ENCODE peak calls at places on chromosomes 11 and 22, in nine cellular contexts. S is Peyer's patch, L is heart left ventricle, M is A549, T is adrenal gland, Y is body of pancreas, A is GM12891, V is stomach, D is sigmoid colon. U is an unnamed sample.

GRCh38 chr22:22986008-22986407 is 84.3 kb upstream of the GNAZ start:
- DNase-seq in S (no peak), L (no peak), M (no peak), T (no peak), Y (no peak), A (no peak), V (no peak), D (no peak), U (no peak)

GRCh38 chr22:22756109-22756508 is 111.7 kb downstream of the GGTLC2 start:
- DNase-seq in S (no peak), L (no peak), M (no peak), T (no peak), Y (no peak), A (no peak), V (no peak), D (no peak), U (no peak)

GRCh38 chr22:19110064-19110458 is 12.2 kb downstream of the DGCR2 start:
- DNase-seq in S (no peak), L (no peak), M (no peak), T (no peak), Y (no peak), A (no peak), V (no peak), D (no peak), U (peak)

GRCh38 chr22:42313804-42314581 is 43.5 kb upstream of the TCF20 start:
- DNase-seq in S (peak), L (no peak), M (peak), T (peak), Y (peak), A (peak), V (peak), D (peak), U (peak)

GRCh38 chr11:85835729-85836128 is 19.5 kb upstream of the CCDC83 start:
- DNase-seq in S (no peak), L (no peak), M (no peak), T (no peak), Y (no peak), A (no peak), V (no peak), D (no peak), U (no peak)

GRCh38 chr11:123590296-123590912 is 64.0 kb downstream of the SCN3B start:
- DNase-seq in S (peak), L (peak), M (peak), T (peak), Y (peak), A (no peak), V (peak), D (no peak), U (no peak)

GRCh38 chr22:40479126-40479800 is 108.9 kb downstream of the SGSM3 start:
- DNase-seq in S (no peak), L (no peak), M (no peak), T (no peak), Y (no peak), A (no peak), V (no peak), D (no peak), U (no peak)

GRCh38 chr11:11841121-11841604 is 609 bp upstream of the USP47 start:
- DNase-seq in S (no peak), L (peak), M (peak), T (no peak), Y (peak), A (no peak), V (peak), D (peak), U (peak)

GRCh38 chr11:111601979-111602864 is at the start of gene SIK2:
- DNase-seq in S (peak), L (peak), M (peak), T (peak), Y (peak), A (peak), V (peak), D (peak), U (peak)
- TF ChIP-seq POLR2A in S (peak), L (no peak), M (peak), T (peak), Y (peak), A (no peak), V (no peak), D (peak), U (peak)

DNA sequence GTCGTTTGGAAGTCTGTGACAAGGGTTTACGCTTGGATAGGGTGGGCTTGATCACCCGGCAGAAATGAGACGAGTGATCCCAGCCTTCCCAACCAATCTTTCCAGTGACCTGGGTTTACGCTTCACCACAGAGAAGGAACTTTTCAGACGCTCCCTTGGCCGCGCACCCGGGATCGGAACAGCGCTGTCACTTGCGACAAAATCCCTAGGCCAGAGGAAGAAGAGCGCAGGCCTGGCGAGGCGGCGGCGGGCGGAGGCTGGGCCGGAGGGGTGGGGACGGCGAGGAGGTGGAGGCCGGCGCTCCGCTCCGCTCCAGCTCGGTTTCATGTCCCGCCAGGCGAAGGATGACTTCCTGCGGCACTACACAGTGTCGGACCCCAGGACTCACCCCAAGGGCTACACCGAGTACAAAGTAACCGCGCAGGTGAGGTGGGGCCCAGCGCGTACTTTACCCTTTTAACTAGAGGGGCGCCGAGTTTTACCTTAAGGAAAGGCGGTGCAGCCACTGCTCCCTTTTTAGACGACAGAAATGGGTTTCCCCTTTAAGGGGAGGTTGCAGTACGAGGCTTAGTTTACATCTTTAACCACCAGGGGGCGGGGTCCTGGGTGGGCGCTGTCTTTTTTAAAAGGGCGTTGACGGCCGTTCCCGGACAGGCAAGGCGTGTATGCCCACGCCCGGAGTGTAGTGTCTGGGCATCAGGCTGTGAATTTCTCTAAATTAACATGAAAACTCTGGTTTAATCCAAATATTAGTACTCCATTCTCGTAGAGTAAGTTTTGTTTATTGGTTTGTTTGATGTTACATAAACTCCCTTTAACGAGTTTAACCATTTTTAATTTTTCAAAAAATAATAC is at the start of gene SNX15:
- DNase-seq in S (peak), L (peak), M (peak), T (peak), Y (peak), A (peak), V (peak), D (peak), U (peak)
- TF ChIP-seq POLR2A in S (peak), L (no peak), M (peak), T (peak), Y (peak), A (peak), V (peak), D (peak), U (peak)

GRCh38 chr11:27282806-27283205 is 80.2 kb downstream of the CCDC34 start:
- DNase-seq in S (no peak), L (no peak), M (peak), T (peak), Y (no peak), A (no peak), V (no peak), D (no peak), U (no peak)

GRCh38 chr11:27281740-27282139 is 81.3 kb downstream of the CCDC34 start:
- DNase-seq in S (no peak), L (no peak), M (peak), T (no peak), Y (no peak), A (no peak), V (no peak), D (no peak), U (no peak)

GRCh38 chr11:27280131-27280530 is 82.9 kb downstream of the CCDC34 start:
- DNase-seq in S (no peak), L (no peak), M (no peak), T (no peak), Y (no peak), A (no peak), V (no peak), D (no peak), U (no peak)

GRCh38 chr11:27281276-27281675 is 81.7 kb downstream of the CCDC34 start:
- DNase-seq in S (no peak), L (no peak), M (no peak), T (no peak), Y (no peak), A (no peak), V (no peak), D (no peak), U (no peak)

GRCh38 chr11:27282141-27282590 is 80.8 kb downstream of the CCDC34 start:
- DNase-seq in S (no peak), L (peak), M (peak), T (peak), Y (no peak), A (no peak), V (no peak), D (no peak), U (no peak)
- TF ChIP-seq POLR2A in S (no peak), L (no peak), M (no peak), T (no peak), Y (no peak), A (no peak), V (no peak), D (no peak), U (no peak)

GRCh38 chr11:3375552-3375951 is 3.4 kb downstream of the ZNF195 start:
- DNase-seq in S (no peak), L (no peak), M (no peak), T (no peak), Y (no peak), A (no peak), V (no peak), D (no peak), U (no peak)

GRCh38 chr11:3382613-3383275 is 3.8 kb upstream of the ZNF195 start:
- DNase-seq in S (no peak), L (no peak), M (no peak), T (no peak), Y (no peak), A (no peak), V (no peak), D (no peak), U (no peak)

GRCh38 chr11:3378426-3379423 is at the start of gene ZNF195:
- DNase-seq in S (peak), L (peak), M (peak), T (peak), Y (peak), A (peak), V (peak), D (peak), U (peak)

GRCh38 chr11:3381794-3382193 is 2.8 kb upstream of the ZNF195 start:
- DNase-seq in S (no peak), L (no peak), M (no peak), T (no peak), Y (no peak), A (no peak), V (no peak), D (no peak), U (no peak)

DNA sequence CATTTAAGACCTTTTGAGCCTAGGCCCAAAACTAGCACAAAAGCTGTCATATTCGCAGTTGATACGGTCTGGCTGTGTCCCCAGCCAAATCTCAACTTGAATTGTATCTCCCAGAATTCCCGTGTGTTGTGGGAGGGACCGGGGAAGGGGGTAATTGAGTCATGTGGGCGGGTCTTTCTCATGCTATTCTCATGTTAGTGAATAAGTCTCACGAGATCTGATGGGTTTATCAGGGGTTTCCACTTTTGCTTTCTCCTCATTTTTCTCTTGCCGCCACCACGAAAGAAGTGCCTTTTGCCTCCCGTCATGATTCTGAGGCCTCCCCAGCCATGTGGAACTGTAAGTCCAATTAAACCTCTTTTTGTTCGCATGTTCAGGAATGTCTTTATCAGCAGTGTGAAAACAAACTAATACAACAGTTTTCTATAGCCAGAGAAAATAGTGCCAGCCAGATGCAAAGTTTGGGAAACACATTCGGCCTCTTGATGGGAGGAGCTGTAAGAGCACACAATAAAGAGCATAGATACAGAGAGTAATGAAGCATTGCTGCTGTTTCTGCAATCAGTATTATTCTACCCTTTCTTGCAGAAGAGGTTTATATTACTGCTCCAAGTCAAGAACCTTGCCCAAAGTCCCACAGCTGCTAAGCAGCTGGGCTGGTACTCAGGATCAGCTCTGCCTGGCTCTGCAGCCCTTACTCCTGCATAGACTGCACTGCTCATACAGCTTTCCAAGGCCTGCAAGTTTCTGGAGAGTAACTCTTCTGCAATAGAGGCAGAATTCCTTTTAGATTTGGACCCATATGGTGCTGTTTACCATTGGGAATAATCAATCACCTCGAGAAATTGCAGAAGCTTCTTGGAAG is 2.0 kb upstream of the ZNF195 start:
- DNase-seq in S (no peak), L (no peak), M (no peak), T (no peak), Y (no peak), A (no peak), V (no peak), D (no peak), U (no peak)
- TF ChIP-seq POLR2A in S (no peak), L (no peak), M (no peak), T (no peak), Y (no peak), A (no peak), V (no peak), D (no peak), U (no peak)

GRCh38 chr11:58575377-58576020 is at the start of gene LPXN:
- DNase-seq in S (no peak), L (no peak), M (no peak), T (peak), Y (no peak), A (no peak), V (no peak), D (no peak), U (no peak)

GRCh38 chr11:58577441-58578135 is 1.3 kb upstream of the ZFP91 start:
- DNase-seq in S (no peak), L (peak), M (no peak), T (peak), Y (no peak), A (no peak), V (peak), D (peak), U (no peak)

GRCh38 chr11:58574851-58575250 is 805 bp downstream of the LPXN start:
- DNase-seq in S (no peak), L (no peak), M (no peak), T (no peak), Y (no peak), A (no peak), V (no peak), D (no peak), U (no peak)

GRCh38 chr11:58576792-58577440 is 1.3 kb upstream of the LPXN start:
- DNase-seq in S (no peak), L (no peak), M (peak), T (peak), Y (no peak), A (no peak), V (no peak), D (peak), U (peak)

DNA sequence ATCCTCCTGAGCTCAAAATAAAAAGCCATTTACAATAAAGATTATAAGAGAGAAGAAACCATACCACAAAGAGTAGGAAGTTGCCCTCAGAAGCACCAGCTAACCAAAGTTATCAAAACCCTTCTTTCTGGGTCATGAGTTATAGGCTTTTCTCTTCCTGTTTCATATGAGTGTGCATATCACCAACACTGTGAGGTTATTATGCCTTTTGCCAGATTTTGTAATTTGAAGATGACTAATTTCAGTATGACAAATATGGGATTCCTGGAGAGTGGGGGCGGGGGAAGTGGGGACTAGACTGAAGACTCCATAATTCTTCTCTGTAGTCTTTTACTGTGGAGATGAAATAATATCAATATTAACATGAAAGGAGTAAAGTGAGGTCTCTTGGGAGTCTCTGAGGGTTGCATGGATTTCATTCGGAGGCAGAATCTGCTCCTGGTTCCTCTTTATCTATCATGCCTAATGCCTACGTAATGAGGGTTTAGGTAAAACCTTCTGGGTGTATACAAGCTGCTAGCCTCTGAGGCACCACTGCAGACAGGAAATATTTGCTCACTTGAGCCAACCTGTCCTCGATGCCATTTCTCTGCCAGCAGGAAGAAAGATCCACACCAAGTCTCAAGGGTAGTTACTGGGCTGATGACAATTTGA is 2.1 kb downstream of the LPXN start:
- DNase-seq in S (no peak), L (peak), M (peak), T (peak), Y (peak), A (no peak), V (no peak), D (peak), U (no peak)
- TF ChIP-seq POLR2A in S (no peak), L (no peak), M (no peak), T (peak), Y (no peak), A (peak), V (no peak), D (no peak), U (no peak)

GRCh38 chr11:72235351-72236057 is 8.5 kb downstream of the PHOX2A start:
- DNase-seq in S (peak), L (no peak), M (no peak), T (no peak), Y (no peak), A (no peak), V (no peak), D (peak), U (no peak)
- TF ChIP-seq POLR2A in S (no peak), L (no peak), M (no peak), T (no peak), Y (no peak), A (no peak), V (no peak), D (no peak), U (no peak)

DNA sequence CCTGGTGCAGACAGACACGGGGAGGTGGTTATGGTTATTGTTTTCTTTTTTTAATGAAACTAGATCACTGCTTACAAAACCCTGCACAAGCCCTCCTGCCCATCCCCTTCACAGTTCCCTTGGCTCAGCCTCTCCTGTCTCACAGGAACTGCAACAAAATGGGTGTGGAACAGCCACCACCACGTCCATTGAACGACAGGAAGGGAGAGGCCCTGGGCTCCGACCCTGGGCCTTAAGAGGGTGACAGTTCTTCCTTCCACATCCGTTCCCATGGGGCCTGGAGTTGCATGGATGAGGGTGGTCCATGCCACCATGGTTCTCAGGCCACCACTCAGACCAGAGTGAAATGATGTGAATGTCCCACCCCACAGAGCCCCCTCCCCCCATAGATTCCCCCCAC is 15.7 kb downstream of the PRPF19 start:
- DNase-seq in S (no peak), L (no peak), M (no peak), T (no peak), Y (no peak), A (no peak), V (no peak), D (no peak), U (no peak)
- TF ChIP-seq POLR2A in S (no peak), L (no peak), M (no peak), T (no peak), Y (no peak), A (no peak), V (no peak), D (no peak), U (no peak)

GRCh38 chr11:119491753-119492455 is 68.9 kb upstream of the THY1 start:
- DNase-seq in S (no peak), L (no peak), M (no peak), T (no peak), Y (no peak), A (no peak), V (no peak), D (no peak), U (no peak)
- TF ChIP-seq POLR2A in S (no peak), L (no peak), M (no peak), T (no peak), Y (no peak), A (no peak), V (no peak), D (no peak), U (no peak)

DNA sequence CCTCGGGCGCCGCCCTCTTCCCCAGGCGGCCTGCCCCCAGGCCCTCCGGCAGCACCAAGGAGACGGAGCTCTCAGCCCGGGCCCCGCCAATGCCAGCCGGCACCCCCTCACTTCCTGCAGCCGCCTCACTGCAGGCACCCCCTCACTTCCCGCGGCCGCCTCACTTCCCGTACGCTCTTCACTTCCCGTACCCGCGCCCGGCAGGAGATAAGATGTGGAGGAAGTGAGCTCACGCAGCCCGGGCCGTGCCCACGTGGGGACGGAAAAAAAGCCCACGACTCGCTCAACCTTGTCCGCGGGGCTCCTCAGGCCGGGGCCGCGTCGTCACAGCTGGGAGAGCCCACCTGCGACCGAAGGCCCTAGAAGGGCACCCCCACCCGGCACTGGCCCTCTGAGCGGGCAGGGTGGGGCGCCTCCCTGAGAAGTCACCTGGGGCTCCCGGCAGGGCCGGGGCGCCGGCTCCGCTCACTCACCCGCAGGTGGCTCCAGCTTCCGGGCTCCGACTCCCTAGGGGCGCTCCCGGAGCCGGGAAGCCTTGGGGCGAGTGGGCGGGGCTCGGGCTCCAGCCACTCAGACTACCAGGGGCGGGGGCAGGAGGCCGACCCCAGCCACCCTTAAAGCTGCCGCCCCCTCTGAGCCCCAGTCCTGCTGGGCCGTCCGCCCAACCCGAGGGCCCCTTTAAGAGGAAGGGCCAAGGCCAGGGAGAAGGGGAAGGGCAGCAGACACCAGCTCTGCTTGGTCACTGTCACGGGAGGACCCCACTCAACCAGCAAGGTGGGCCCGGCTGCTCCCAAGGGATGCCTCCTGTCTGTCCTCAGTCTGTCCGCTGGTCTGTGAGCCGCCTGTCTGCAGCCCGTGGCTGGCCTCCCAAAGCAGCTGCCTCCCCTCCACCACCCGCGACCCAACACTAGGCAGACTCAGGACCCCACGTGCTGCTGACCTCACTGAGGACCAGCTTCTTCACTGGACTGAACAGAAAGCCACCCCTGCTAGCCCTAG is 31.4 kb downstream of the PISD start:
- DNase-seq in S (peak), L (peak), M (peak), T (peak), Y (peak), A (peak), V (peak), D (peak), U (peak)
- TF ChIP-seq POLR2A in S (peak), L (no peak), M (peak), T (peak), Y (no peak), A (no peak), V (no peak), D (no peak), U (peak)

GRCh38 chr11:9574806-9575530 is 1.5 kb downstream of the WEE1 start:
- DNase-seq in S (peak), L (peak), M (peak), T (peak), Y (peak), A (no peak), V (peak), D (peak), U (peak)
- TF ChIP-seq POLR2A in S (peak), L (no peak), M (no peak), T (peak), Y (no peak), A (no peak), V (no peak), D (peak), U (peak)